ENCODE peak calls at places on chromosomes 4 and X, in five cellular contexts. R is left ventricle myocardium inferior, K is HCT116, M is tibial nerve, L is right cardiac atrium. E is an unnamed sample.

GRCh38 chr4:54513231-54513630 is 144.5 kb upstream of the KIT start:
- DNase-seq in M (no peak), R (peak), K (no peak), L (peak), E (no peak)

GRCh38 chr4:67714248-67714583 is 13.3 kb upstream of the UBA6 start:
- DNase-seq in M (no peak), K (no peak), L (no peak), R (no peak), E (no peak)

GRCh38 chr4:121654738-121655137 is 42.0 kb downstream of the ANXA5 start:
- DNase-seq in K (no peak), M (no peak), L (no peak), R (no peak), E (no peak)

GRCh38 chrX:78375894-78376293 is 48.5 kb upstream of the CYSLTR1 start:
- DNase-seq in R (no peak), M (no peak), L (no peak), K (no peak), E (no peak)

GRCh38 chrX:129782706-129783105 is 3.0 kb downstream of the SASH3 start:
- DNase-seq in R (no peak), M (no peak), K (no peak), L (no peak), E (no peak)

GRCh38 chr4:16066586-16067128 is 17.2 kb downstream of the PROM1 start:
- DNase-seq in K (no peak), L (no peak), R (no peak), M (no peak), E (no peak)

GRCh38 chrX:135536883-135537282 is 16.4 kb downstream of the INTS6L start:
- DNase-seq in K (no peak), L (no peak), M (no peak), R (no peak), E (no peak)

GRCh38 chr4:7256989-7257810 is 64.9 kb downstream of the SORCS2 start:
- DNase-seq in M (peak), R (peak), L (peak), K (no peak), E (no peak)

GRCh38 chr4:150363721-150364688 is 217.9 kb upstream of the MAB21L2 start:
- DNase-seq in L (no peak), K (no peak), R (no peak), M (no peak), E (no peak)

GRCh38 chr4:37662861-37663390 is 23.2 kb downstream of the RELL1 start:
- DNase-seq in K (no peak), L (peak), M (no peak), R (peak), E (no peak)

GRCh38 chr4:15855804-15856475 is 77.8 kb downstream of the CD38 start:
- DNase-seq in K (no peak), M (peak), R (peak), L (peak), E (no peak)

GRCh38 chrX:37818031-37818430 is 29.3 kb downstream of the DYNLT3 start:
- DNase-seq in R (no peak), K (no peak), L (no peak), M (no peak), E (no peak)

GRCh38 chrX:28042260-28042659 is 61.0 kb upstream of the DCAF8L1 start:
- DNase-seq in L (no peak), K (no peak), R (no peak), M (no peak), E (no peak)

GRCh38 chr4:102440498-102440897 is 60.7 kb upstream of the NFKB1 start:
- DNase-seq in L (no peak), R (no peak), K (no peak), M (no peak), E (no peak)

GRCh38 chr4:102437111-102437510 is 64.0 kb upstream of the NFKB1 start:
- DNase-seq in K (no peak), M (no peak), L (no peak), R (no peak), E (no peak)

GRCh38 chr4:102438873-102439614 is 62.1 kb upstream of the NFKB1 start:
- DNase-seq in R (no peak), K (no peak), L (no peak), M (peak), E (no peak)

GRCh38 chr4:102439835-102440234 is 61.3 kb upstream of the NFKB1 start:
- DNase-seq in K (no peak), L (no peak), M (peak), R (no peak), E (no peak)

DNA sequence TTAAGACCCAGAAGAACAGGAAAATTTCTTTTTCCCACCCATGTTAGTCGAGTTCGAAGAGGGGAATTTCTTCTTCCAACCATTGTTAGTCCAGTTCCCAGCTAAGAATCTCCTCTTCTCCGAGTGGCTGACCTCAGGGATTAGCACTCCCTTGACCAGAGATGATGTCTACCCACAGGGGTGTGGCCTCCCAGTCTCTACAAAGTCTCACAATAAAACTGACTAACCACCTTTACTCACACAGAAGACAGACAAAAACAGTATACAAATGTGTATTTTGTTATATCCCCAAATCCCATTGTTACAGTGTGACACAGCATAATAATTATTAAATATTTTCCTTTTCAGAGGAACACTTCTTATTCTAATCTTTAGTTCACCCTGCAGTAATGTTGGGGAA is 62.8 kb upstream of the NFKB1 start:
- DNase-seq in L (no peak), R (no peak), K (no peak), M (no peak), E (no peak)
- H3K27ac ChIP-seq in L (no peak), R (peak), K (no peak), M (peak), E (no peak)

GRCh38 chr4:44487341-44487740 is 38.7 kb upstream of the KCTD8 start:
- DNase-seq in R (no peak), L (no peak), M (no peak), K (no peak), E (no peak)
- H3K4me3 ChIP-seq in R (no peak), L (no peak), M (no peak), K (no peak), E (no peak)

GRCh38 chrX:121062289-121062688 is 14.9 kb downstream of the GLUD2 start:
- DNase-seq in R (no peak), L (no peak), M (no peak), K (no peak), E (no peak)
- H3K27ac ChIP-seq in R (no peak), L (no peak), M (no peak), K (no peak), E (no peak)

DNA sequence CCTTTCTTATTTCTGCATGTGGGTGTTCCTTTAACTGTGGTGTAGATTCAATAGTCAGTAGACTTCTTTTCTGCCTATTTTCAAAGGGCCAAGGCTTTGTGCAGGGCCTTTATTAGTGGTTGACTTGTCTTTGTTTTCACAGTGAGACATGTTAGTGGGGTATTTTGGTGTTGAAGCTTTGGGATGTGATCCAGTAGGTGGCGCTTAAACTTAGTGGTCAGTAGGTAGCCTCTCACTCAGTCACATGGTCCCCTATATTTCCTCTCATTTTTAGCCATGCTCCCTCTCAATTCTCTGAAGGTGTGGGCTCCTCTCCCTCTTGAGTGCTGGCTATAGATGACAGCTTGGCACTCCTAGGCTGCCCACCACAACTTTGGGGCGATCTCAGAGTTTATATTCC is 23.4 kb upstream of the SLC10A7 start:
- DNase-seq in K (no peak), M (no peak), R (no peak), L (no peak), E (no peak)
- H3K4me3 ChIP-seq in K (no peak), M (no peak), R (no peak), L (no peak), E (no peak)

GRCh38 chrX:24245201-24245600 is 68.7 kb downstream of the SUPT20HL2 start:
- DNase-seq in M (no peak), L (no peak), R (no peak), K (no peak), E (no peak)
- H3K27ac ChIP-seq in M (no peak), L (no peak), R (no peak), K (no peak), E (no peak)

GRCh38 chr4:91256751-91257150 is 1047.0 kb upstream of the GRID2 start:
- DNase-seq in M (no peak), R (no peak), K (no peak), L (no peak), E (no peak)
- H3K4me3 ChIP-seq in M (no peak), R (no peak), K (no peak), L (no peak), E (no peak)

GRCh38 chrX:41029332-41029731 is 55.9 kb upstream of the USP9X start:
- DNase-seq in M (no peak), K (no peak), R (no peak), L (no peak), E (no peak)

GRCh38 chrX:41024755-41025154 is 60.5 kb upstream of the USP9X start:
- DNase-seq in M (no peak), L (no peak), K (no peak), R (no peak), E (no peak)

GRCh38 chrX:41025926-41026325 is 59.3 kb upstream of the USP9X start:
- DNase-seq in M (no peak), K (no peak), L (no peak), R (no peak), E (no peak)

GRCh38 chrX:41027388-41027787 is 57.9 kb upstream of the USP9X start:
- DNase-seq in L (no peak), R (no peak), K (no peak), M (no peak), E (no peak)

DNA sequence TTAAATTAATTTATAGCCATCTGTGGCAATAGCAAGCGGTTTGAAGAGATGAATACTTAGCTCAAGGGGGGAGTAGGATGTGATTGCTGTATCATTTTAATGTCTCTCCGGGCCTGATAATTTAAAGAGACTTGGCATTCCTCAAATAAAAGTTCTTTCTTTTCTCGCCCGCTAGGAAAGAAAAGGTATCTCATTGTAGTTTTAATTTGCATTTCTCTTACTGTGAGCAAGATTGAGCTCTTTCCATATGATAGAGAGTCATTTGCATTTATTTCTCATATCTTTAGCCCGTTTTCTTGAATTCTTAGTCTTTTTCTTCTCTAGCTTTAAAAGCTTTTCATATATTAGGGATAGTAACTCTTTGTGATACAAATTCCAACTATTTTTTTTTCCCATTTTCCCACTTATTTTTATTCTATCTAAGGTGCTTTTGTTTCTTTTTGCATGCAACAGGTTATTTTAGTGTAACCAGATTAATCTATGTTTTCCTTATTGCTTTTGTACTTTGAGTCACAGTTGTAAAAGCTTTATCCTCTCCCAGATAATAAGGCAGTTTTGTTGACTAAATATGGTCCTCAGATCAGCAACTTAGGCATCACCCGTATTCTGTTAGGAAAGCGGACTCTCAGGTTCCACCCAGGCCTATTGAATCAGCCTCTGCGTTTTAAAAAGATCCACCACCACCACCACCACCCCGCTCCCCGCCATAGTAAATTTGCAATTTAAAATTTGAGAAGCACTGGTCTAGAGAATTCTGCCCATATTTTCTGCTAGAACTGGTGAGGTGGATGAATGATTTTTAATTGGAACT is 58.7 kb upstream of the USP9X start:
- DNase-seq in M (no peak), L (no peak), K (no peak), R (no peak), E (no peak)
- H3K27ac ChIP-seq in M (peak), L (no peak), K (no peak), R (no peak), E (no peak)

GRCh38 chr4:107987916-107988762 is 1.6 kb upstream of the HADH start:
- DNase-seq in K (no peak), L (no peak), M (no peak), R (no peak), E (no peak)

GRCh38 chr4:107989162-107989536 is 540 bp upstream of the HADH start:
- DNase-seq in L (no peak), R (no peak), M (no peak), K (no peak), E (no peak)

GRCh38 chr4:107989537-107990386 is at the start of gene HADH:
- DNase-seq in K (peak), L (peak), M (peak), R (peak), E (peak)

GRCh38 chr4:107991945-107992625 is 2.4 kb downstream of the HADH start:
- DNase-seq in M (no peak), R (no peak), K (no peak), L (no peak), E (no peak)

GRCh38 chr4:107988763-107989035 is 990 bp upstream of the HADH start:
- DNase-seq in M (no peak), K (no peak), R (no peak), L (no peak), E (no peak)
- H3K4me3 ChIP-seq in M (peak), K (no peak), R (peak), L (peak), E (peak)

E was measured in dorsolateral prefrontal cortex.